ENCODE peak calls at places on chromosomes 5 and 9, in seven cellular contexts. Z, C, T, O, J, H and M are unnamed samples.

GRCh38 chr9:89638897-89639296 is 34.1 kb downstream of the GADD45G start:
- DNase-seq in C (no peak), O (no peak), H (no peak), Z (no peak), J (no peak), T (no peak), M (no peak)

GRCh38 chr5:140342287-140342686 is 4.1 kb downstream of the HBEGF start:
- DNase-seq in Z (no peak), H (no peak), O (no peak), C (no peak), T (no peak), J (no peak), M (no peak)

GRCh38 chr9:132519033-132519432 is 63.4 kb upstream of the BARHL1 start:
- DNase-seq in J (no peak), T (no peak), O (no peak), Z (no peak), H (no peak), C (no peak), M (no peak)

GRCh38 chr9:3477236-3477834 is 48.5 kb downstream of the RFX3 start:
- DNase-seq in H (no peak), Z (no peak), C (no peak), J (no peak), O (no peak), T (no peak), M (no peak)

GRCh38 chr5:90529939-90530677 is 724 bp upstream of the LYSMD3 start:
- DNase-seq in T (peak), Z (peak), H (peak), C (peak), O (peak), J (no peak), M (peak)

GRCh38 chr9:95517559-95517933 is 775 bp upstream of the PTCH1 start:
- DNase-seq in Z (no peak), H (no peak), T (no peak), J (no peak), C (no peak), O (no peak), M (no peak)

GRCh38 chr9:95373069-95373681 is 55.7 kb upstream of the FANCC start:
- DNase-seq in J (no peak), H (no peak), C (peak), O (no peak), T (peak), Z (no peak), M (no peak)

GRCh38 chr5:166772770-166773169 is 1518.7 kb upstream of the WWC1 start:
- DNase-seq in C (no peak), T (no peak), O (no peak), Z (peak), H (no peak), J (no peak), M (no peak)

GRCh38 chr9:115328228-115328627 is 210.3 kb upstream of the TNC start:
- DNase-seq in O (no peak), C (no peak), H (no peak), T (no peak), J (no peak), Z (peak), M (no peak)

GRCh38 chr9:96203867-96204412 is 98.0 kb downstream of the HSD17B3 start:
- DNase-seq in Z (no peak), T (no peak), J (no peak), O (no peak), C (no peak), H (no peak), M (no peak)